ENCODE peak calls at places on chromosomes 11 and 22, in seven cellular contexts. F, V, K, P, D, A and Y are unnamed samples.

GRCh38 chr11:32435947-32436750 is 810 bp upstream of the WT1 start:
- DNase-seq in K (no peak), P (no peak), A (no peak), V (no peak), F (no peak), D (peak; percentile 72), Y (no peak)

GRCh38 chr11:128917144-128917684 is 25.5 kb downstream of the TP53AIP1 start:
- DNase-seq in K (no peak), F (no peak), D (no peak), A (no peak), P (no peak), V (no peak), Y (no peak)

GRCh38 chr11:116353517-116353916 is 419.3 kb downstream of the BUD13 start:
- DNase-seq in P (no peak), K (no peak), D (no peak), F (no peak), V (no peak), A (no peak), Y (no peak)

GRCh38 chr22:49678137-49678841 is 149.4 kb downstream of the BRD1 start:
- DNase-seq in F (no peak), D (no peak), V (no peak), P (no peak), K (no peak), A (no peak), Y (no peak)

GRCh38 chr11:93530468-93530826 is 12.7 kb downstream of the SMCO4 start:
- DNase-seq in A (no peak), F (no peak), P (no peak), K (no peak), V (no peak), D (no peak), Y (no peak)

GRCh38 chr11:61694971-61695706 is 14.9 kb downstream of the DAGLA start:
- DNase-seq in D (no peak), V (no peak), F (no peak), A (peak; percentile 65), P (no peak), K (no peak), Y (no peak)

GRCh38 chr11:798093-798713 is at the start of gene SLC25A22:
- DNase-seq in K (no peak), D (peak; percentile 89), V (no peak), F (peak; percentile 88), A (peak; percentile 85), P (peak; percentile 95), Y (peak; percentile 53)

GRCh38 chr22:31926969-31927368 is 17.4 kb upstream of the YWHAH start:
- DNase-seq in D (no peak), F (no peak), K (no peak), P (no peak), V (no peak), A (no peak), Y (no peak)

GRCh38 chr11:44600739-44601416 is 35.4 kb downstream of the CD82 start:
- DNase-seq in P (no peak), F (no peak), D (peak; percentile 88), A (no peak), K (no peak), V (no peak), Y (no peak)

GRCh38 chr11:74620537-74620936 is 28.2 kb downstream of the POLD3 start:
- DNase-seq in D (no peak), A (no peak), V (no peak), P (no peak), K (peak; percentile 36), F (no peak), Y (no peak)

GRCh38 chr22:39383841-39384625 is 15.5 kb upstream of the TAB1 start:
- DNase-seq in D (no peak), V (no peak), A (no peak), F (no peak), P (no peak), K (no peak), Y (no peak)

GRCh38 chr11:60810583-60810982 is 25.4 kb downstream of the MS4A10 start:
- DNase-seq in K (no peak), D (no peak), P (no peak), A (no peak), F (no peak), V (no peak), Y (no peak)

GRCh38 chr22:25159028-25159427 is 40.6 kb upstream of the CRYBB3 start:
- DNase-seq in K (no peak), D (peak; percentile 44), V (no peak), A (no peak), P (no peak), F (no peak), Y (no peak)

GRCh38 chr22:49100764-49101163 is 726.9 kb downstream of the BRD1 start:
- DNase-seq in A (no peak), F (no peak), P (no peak), V (no peak), D (no peak), K (no peak), Y (no peak)

GRCh38 chr11:37721485-37721884 is 1123.4 kb upstream of the RAG2 start:
- DNase-seq in A (no peak), D (no peak), V (no peak), K (no peak), F (no peak), P (no peak), Y (no peak)

GRCh38 chr11:69703711-69704507 is at the start of gene FGF19:
- DNase-seq in F (no peak), K (no peak), D (no peak), P (peak; percentile 81), V (no peak), A (no peak), Y (no peak)

GRCh38 chr11:18011633-18012313 is 1.1 kb downstream of the SERGEF start:
- DNase-seq in F (no peak), P (peak; percentile 11), K (no peak), V (no peak), D (peak; percentile 1), A (peak; percentile 47), Y (no peak)